ENCODE peak calls at places on chromosomes 13 and 19, in six cellular contexts. E is transverse colon, U is HL-60, F is stomach, L is Panc1, H is suprapubic skin. O is an unnamed sample.

GRCh38 chr13:30774214-30774730 is 38.9 kb downstream of the ALOX5AP start:
- DNase-seq in U (no peak), F (no peak), E (no peak), L (no peak), H (no peak), O (no peak)

GRCh38 chr13:113629814-113630213 is 28.2 kb downstream of the ATP4B start:
- DNase-seq in U (no peak), E (no peak), H (peak; percentile 52), F (no peak), L (no peak), O (no peak)

GRCh38 chr19:4297901-4298771 is 4.1 kb downstream of the TMIGD2 start:
- DNase-seq in E (no peak), L (no peak), U (no peak), F (no peak), H (no peak), O (no peak)

GRCh38 chr13:95121516-95121915 is 179.7 kb downstream of the ABCC4 start:
- DNase-seq in H (no peak), L (no peak), F (no peak), U (no peak), E (no peak), O (no peak)

GRCh38 chr19:6873708-6874431 is 13.5 kb upstream of the ADGRE1 start:
- DNase-seq in F (no peak), L (no peak), H (no peak), E (peak; percentile 42), U (no peak), O (no peak)

GRCh38 chr19:4547303-4548237 is 7.7 kb upstream of the LRG1 start:
- DNase-seq in F (peak; percentile 60), H (no peak), U (no peak), E (no peak), L (no peak), O (no peak)

GRCh38 chr19:17796838-17797168 is 1.9 kb downstream of the B3GNT3 start:
- DNase-seq in L (no peak), H (no peak), F (no peak), U (no peak), E (no peak), O (no peak)

GRCh38 chr19:33780746-33781145 is 15.9 kb upstream of the KCTD15 start:
- DNase-seq in U (no peak), F (no peak), E (no peak), L (no peak), H (no peak), O (no peak)

GRCh38 chr19:4082172-4082571 is 15.5 kb upstream of the ZBTB7A start:
- DNase-seq in F (no peak), U (no peak), E (no peak), L (no peak), H (no peak), O (no peak)

GRCh38 chr19:4120531-4120930 is 3.4 kb downstream of the MAP2K2 start:
- DNase-seq in H (no peak), L (no peak), E (no peak), U (no peak), F (no peak), O (no peak)

GRCh38 chr19:1468274-1469199 is 10.5 kb downstream of the C19orf25 start:
- DNase-seq in L (no peak), H (no peak), F (no peak), E (no peak), U (no peak), O (no peak)

GRCh38 chr19:44212865-44213346 is 574 bp downstream of the ZNF227 start:
- DNase-seq in F (no peak), L (no peak), E (no peak), U (no peak), H (no peak), O (no peak)

DNA sequence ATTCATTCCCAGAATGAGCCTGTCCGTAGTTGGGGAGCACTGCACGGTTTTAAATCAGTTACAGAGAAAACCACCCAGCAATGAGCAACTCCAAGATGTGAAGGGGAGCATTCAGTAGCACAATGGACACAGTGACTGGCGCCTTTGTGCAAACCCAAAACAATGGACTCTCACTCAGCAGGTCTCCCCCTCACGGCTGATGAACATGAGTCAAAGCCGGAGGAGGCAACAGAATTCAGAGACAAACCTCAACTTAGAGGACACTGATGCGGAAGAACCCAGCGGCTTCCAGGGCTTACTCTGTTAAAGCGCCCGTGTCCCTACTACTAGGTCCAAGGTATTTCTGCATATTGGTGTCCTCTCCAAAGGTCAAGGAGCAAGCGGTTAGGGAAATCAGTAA is 17.7 kb downstream of the PLEKHF1 start:
- DNase-seq in L (no peak), H (no peak), U (no peak), F (no peak), E (no peak), O (no peak)
- H3K27ac ChIP-seq in L (no peak overlapping the region), H (no peak overlapping the region), U (no peak overlapping the region), F (no peak overlapping the region), E (no peak overlapping the region), O (no peak overlapping the region)

GRCh38 chr19:8451377-8451776 is 6.6 kb downstream of the HNRNPM start:
- DNase-seq in E (no peak), H (no peak), L (no peak), F (no peak), U (no peak), O (no peak)

GRCh38 chr19:8451885-8452284 is 7.1 kb downstream of the HNRNPM start:
- DNase-seq in H (no peak), F (no peak), U (no peak), L (no peak), E (no peak), O (no peak)

GRCh38 chr19:8452446-8453123 is 7.8 kb downstream of the HNRNPM start:
- DNase-seq in L (no peak), E (no peak), U (no peak), H (no peak), F (no peak), O (no peak)

GRCh38 chr19:8446055-8446709 is 1.4 kb downstream of the HNRNPM start:
- DNase-seq in H (no peak), F (no peak), U (no peak), E (no peak), L (no peak), O (no peak)

GRCh38 chr19:8449830-8450229 is 5.1 kb downstream of the HNRNPM start:
- DNase-seq in H (no peak), U (no peak), E (no peak), F (no peak), L (no peak), O (no peak)
- TF ChIP-seq POLR2AphosphoS5 in H (no peak), U (no peak), E (no peak), F (no peak), L (no peak), O (no peak)

GRCh38 chr19:36573948-36574726 is 1.0 kb upstream of the ZNF529 start:
- DNase-seq in F (peak; percentile 26), H (no peak), E (peak; percentile 7), U (no peak), L (no peak), O (no peak)
- H3K27ac ChIP-seq in F (peak overlapping the region; percentile 90), H (peak overlapping the region; percentile 85), E (peak overlapping the region; percentile 85), U (peak overlapping the region; percentile 94), L (peak overlapping the region; percentile 91), O (peak overlapping the region; percentile 85)

DNA sequence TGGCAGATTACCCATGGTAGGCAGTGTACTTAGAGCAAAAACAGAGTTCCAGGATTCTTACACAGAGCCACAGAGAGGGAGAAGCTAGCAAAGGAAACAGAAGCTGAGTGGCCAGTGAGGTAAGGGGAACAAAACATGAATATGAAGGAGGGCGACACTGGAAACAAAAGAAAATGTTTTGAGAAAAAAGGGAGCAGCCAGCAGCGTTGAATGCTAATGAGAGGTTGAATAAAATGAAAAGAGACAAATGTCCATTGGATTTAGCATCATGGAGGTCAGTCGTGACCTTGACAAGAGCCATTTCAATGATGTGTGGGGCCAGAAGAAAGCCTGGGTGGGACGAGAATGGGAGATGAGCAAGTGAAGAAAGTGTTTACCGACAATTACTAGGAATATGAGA is 198.4 kb downstream of the POU4F1 start:
- DNase-seq in L (no peak), U (no peak), E (no peak), F (no peak), H (no peak), O (peak; percentile 64)
- TF ChIP-seq POLR2AphosphoS5 in L (no peak), U (no peak), E (no peak), F (no peak), H (no peak), O (no peak)

GRCh38 chr19:23766951-23767350 is 8.3 kb upstream of the ZNF681 start:
- DNase-seq in H (peak; percentile 15), F (no peak), U (no peak), E (no peak), L (no peak), O (no peak)
- H3K27ac ChIP-seq in H (no peak overlapping the region), F (no peak overlapping the region), U (no peak overlapping the region), E (no peak overlapping the region), L (no peak overlapping the region), O (no peak overlapping the region)

GRCh38 chr19:13091400-13092161 is 11.1 kb downstream of the LYL1 start:
- DNase-seq in U (no peak), F (no peak), H (no peak), E (no peak), L (no peak), O (no peak)
- TF ChIP-seq POLR2AphosphoS5 in U (no peak), F (no peak), H (no peak), E (no peak), L (no peak), O (peak; percentile 17)

GRCh38 chr19:10653732-10654609 is at the start of gene ILF3:
- DNase-seq in U (peak; percentile 100), E (peak; percentile 100), F (peak; percentile 100), H (peak; percentile 100), L (peak; percentile 99), O (peak; percentile 100)

GRCh38 chr19:10651821-10652220 is 2.3 kb upstream of the ILF3 start:
- DNase-seq in L (no peak), H (no peak), E (no peak), F (no peak), U (no peak), O (no peak)

GRCh38 chr19:10653482-10653731 is 739 bp upstream of the ILF3 start:
- DNase-seq in F (no peak), U (no peak), H (no peak), E (no peak), L (no peak), O (no peak)

GRCh38 chr19:10655457-10656312 is 1.5 kb downstream of the ILF3 start:
- DNase-seq in H (no peak), E (peak; percentile 18), F (no peak), L (no peak), U (no peak), O (no peak)

DNA sequence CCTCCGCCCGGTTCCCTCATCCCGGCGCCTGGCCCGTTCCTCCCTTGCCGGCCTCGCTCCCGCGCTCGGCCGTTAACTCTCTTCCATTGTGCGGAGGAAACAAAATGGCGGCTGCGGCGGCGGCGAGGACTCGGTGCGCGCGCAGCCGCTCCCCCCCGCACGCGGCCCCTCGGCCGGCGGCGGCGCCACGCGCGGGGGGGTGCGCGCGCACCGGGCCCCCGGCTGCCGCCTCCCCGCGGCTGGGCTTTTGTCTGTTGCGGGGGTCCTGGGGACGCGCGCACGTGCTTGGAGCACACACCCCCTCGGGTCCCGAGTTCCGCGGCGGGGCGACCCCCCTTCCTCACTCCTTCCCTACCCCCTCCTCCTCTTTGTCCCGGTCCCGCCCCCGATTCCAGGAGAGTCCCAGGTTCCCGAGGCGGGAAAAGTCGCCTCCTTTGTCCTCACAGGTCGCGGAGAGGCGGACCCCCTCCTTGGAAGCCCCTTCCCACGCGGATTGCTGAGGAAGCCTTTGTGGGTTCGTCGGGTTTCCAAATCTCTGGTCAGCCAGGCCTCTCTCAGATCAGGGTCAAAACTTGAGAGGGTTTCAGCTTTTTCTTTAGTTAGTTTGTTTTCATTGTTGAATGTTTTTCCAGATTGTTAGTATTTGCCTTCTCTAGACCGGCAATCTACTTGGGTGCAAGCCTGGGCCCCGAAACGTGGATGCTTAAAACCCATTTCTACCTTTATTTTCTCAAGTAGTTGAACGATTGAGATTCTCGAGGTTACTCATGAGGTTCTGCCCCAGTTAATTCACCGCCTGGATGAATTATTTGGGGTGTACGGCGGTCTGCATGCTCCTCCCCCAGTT is 687 bp downstream of the ILF3 start:
- DNase-seq in U (no peak), E (peak; percentile 52), H (peak; percentile 88), L (no peak), F (peak; percentile 35), O (no peak)
- H3K27ac ChIP-seq in U (peak overlapping the region; percentile 95), E (peak overlapping the region; percentile 98), H (peak overlapping the region; percentile 100), L (peak overlapping the region; percentile 93), F (peak overlapping the region; percentile 99), O (peak overlapping the region; percentile 94)